ENCODE peak calls at places on chromosomes 13 and 19, in six cellular contexts. Y, H, S, A, U and D are unnamed samples.

GRCh38 chr19:33358408-33358807 is 15.1 kb upstream of the CEBPG start:
- DNase-seq in U (no peak), A (no peak), Y (no peak), H (no peak), S (no peak), D (no peak)

GRCh38 chr19:38658462-38659306 is 11.2 kb downstream of the ACTN4 start:
- DNase-seq in A (peak), H (peak), U (peak), Y (no peak), S (no peak), D (peak)

GRCh38 chr19:35509018-35509652 is 4.3 kb downstream of the DMKN start:
- DNase-seq in S (no peak), Y (no peak), U (peak), A (no peak), H (peak), D (no peak)

GRCh38 chr19:51660975-51661600 is 14.5 kb upstream of the SIGLEC14 start:
- DNase-seq in U (peak), S (no peak), A (peak), H (peak), Y (peak), D (peak)

GRCh38 chr19:3080281-3080680 is 13.9 kb upstream of the GNA11 start:
- DNase-seq in Y (peak), S (no peak), U (no peak), H (no peak), A (peak), D (peak)

GRCh38 chr19:10887616-10888367 is 16.4 kb downstream of the CARM1 start:
- DNase-seq in U (no peak), A (no peak), H (no peak), S (no peak), Y (no peak), D (no peak)

GRCh38 chr13:100461309-100462035 is 127.1 kb downstream of the GGACT start:
- DNase-seq in H (no peak), S (no peak), U (no peak), A (no peak), Y (no peak), D (no peak)

GRCh38 chr13:79194272-79194671 is 211.8 kb downstream of the RBM26 start:
- DNase-seq in H (no peak), U (no peak), S (no peak), Y (no peak), A (no peak), D (no peak)

GRCh38 chr13:23456437-23456836 is 22.9 kb upstream of the SACS start:
- DNase-seq in H (no peak), S (no peak), A (no peak), U (no peak), Y (no peak), D (no peak)

GRCh38 chr13:23453132-23453531 is 19.6 kb upstream of the SACS start:
- DNase-seq in H (no peak), A (no peak), U (no peak), S (no peak), Y (no peak), D (no peak)

GRCh38 chr13:23458972-23459371 is 25.5 kb upstream of the SACS start:
- DNase-seq in U (no peak), S (no peak), A (no peak), H (no peak), Y (no peak), D (no peak)

GRCh38 chr13:23460309-23460708 is 26.8 kb upstream of the SACS start:
- DNase-seq in U (no peak), S (no peak), A (no peak), H (no peak), Y (no peak), D (no peak)

DNA sequence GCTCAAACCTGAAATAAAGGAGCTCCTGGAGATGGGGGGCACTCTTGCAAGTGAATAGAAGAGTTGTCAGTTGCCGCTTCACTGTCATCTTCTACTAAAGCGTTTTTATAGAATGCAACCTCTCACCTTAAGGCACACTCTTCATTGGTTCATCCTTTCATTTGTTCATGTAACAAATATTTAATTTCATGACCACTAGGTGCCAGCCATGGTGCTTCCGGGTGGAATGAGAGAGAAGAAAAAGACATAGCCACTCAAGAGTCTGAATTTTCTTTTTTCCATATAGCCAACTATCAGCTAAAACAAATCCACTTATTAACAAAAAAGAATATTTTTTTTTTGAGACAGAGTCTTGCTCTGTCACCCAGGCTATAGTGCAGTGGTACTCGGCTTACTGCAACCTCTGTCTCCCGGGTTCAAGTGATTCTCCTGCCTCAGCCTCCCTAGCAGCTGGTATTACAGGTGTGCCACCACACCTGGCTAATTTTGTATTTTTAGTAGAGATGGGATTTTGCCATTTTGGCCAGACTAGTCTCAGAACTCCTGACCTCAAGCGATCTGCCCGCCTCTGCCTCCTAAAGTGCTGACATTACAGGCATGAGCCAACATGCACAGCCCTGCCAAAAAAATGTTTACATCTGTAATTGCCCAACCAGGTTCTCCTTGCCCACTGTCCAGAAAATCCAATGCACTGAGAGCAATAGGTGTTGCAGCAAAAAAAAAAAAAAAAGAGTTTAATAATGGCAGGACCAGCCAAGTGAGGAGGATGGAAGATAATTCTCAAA is 22.1 kb upstream of the SACS start:
- DNase-seq in A (no peak), Y (no peak), H (no peak), S (no peak), U (no peak), D (no peak)
- TF ChIP-seq CTCF in A (peak), Y (no peak), H (no peak), S (no peak), U (no peak), D (no peak)

GRCh38 chr19:44374789-44375188 is 18.3 kb upstream of the ZNF112 start:
- DNase-seq in S (no peak), U (no peak), H (no peak), Y (no peak), A (no peak), D (no peak)

GRCh38 chr19:44367024-44367423 is 10.5 kb upstream of the ZNF112 start:
- DNase-seq in U (no peak), Y (no peak), H (peak), S (no peak), A (no peak), D (no peak)

GRCh38 chr19:44371815-44372480 is 15.5 kb upstream of the ZNF112 start:
- DNase-seq in H (no peak), A (no peak), U (no peak), S (no peak), Y (no peak), D (no peak)
- H3K4me3 ChIP-seq in H (no peak), A (no peak), U (no peak), S (no peak), Y (no peak), D (no peak)

GRCh38 chr19:1252221-1252817 is 3.9 kb downstream of the MIDN start:
- DNase-seq in S (peak), H (peak), A (peak), Y (peak), U (no peak), D (no peak)
- H3K27ac ChIP-seq in S (peak), H (peak), A (peak), Y (peak), U (peak), D (peak)

DNA sequence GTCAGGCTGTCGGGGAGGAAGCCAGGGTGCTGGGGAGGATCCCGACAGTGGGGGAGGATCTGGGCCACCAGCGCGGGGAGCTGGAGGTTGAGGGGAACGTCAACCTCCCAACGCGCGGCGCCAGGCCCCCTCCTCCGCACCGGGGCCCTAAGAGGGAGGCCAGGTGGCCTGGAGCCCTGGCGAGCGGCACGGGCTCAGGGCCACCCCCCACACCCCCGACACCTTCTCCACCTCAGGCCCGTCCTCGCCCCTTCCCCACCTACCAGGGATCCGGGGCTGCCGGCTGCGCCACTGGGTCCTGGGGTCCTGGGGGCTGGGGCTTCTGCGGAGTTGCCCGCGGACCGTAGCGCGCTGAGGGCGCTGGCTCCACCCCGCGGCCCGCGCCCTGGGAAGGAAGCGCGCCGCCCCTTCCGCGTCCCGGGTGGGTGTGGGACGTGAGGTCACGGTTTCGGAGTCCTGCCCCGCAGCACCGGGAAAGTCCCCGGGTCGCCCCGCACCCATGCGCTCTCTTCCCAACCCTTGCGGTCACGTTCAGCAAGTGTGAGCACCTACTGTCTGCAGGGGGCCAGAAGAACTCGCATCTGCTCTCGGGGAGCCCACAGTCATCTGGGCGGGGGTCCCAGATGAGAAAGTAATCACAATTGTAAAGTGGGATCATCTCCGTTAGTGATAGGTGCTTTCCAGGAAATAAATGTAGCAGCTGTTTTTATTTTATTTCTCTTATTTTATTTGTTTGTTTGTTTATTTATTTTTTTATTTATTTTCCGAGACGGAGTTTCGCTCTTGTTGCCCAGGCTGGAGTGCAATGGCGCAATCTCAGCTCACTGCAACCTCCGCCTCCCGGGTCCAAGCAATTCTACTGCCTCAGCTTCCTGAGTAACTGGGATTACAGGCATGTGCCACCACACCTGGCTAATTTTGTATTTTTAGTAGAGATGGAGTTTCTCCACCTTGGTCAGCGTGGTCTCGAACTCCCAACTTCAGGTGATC is at the start of gene TICAM1:
- DNase-seq in A (peak), H (peak), S (no peak), U (peak), Y (peak), D (no peak)
- TF ChIP-seq CTCF in A (no peak), H (no peak), S (no peak), U (no peak), Y (no peak), D (no peak)

GRCh38 chr13:113848020-113848419 is 15.9 kb downstream of the GAS6 start:
- DNase-seq in U (no peak), A (no peak), Y (no peak), H (no peak), S (no peak), D (no peak)

GRCh38 chr13:113843864-113844556 is 19.9 kb downstream of the GAS6 start:
- DNase-seq in U (peak), A (no peak), S (no peak), H (no peak), Y (no peak), D (no peak)

GRCh38 chr13:113845055-113845454 is 18.8 kb downstream of the GAS6 start:
- DNase-seq in S (no peak), H (no peak), U (peak), A (no peak), Y (no peak), D (no peak)

GRCh38 chr13:113846639-113847318 is 17.1 kb downstream of the GAS6 start:
- DNase-seq in A (no peak), Y (no peak), H (no peak), S (no peak), U (peak), D (no peak)

GRCh38 chr13:113845723-113846638 is 17.9 kb downstream of the GAS6 start:
- DNase-seq in A (no peak), H (no peak), Y (no peak), S (no peak), U (peak), D (no peak)
- H3K4me3 ChIP-seq in A (no peak), H (no peak), Y (no peak), S (no peak), U (no peak), D (no peak)

DNA sequence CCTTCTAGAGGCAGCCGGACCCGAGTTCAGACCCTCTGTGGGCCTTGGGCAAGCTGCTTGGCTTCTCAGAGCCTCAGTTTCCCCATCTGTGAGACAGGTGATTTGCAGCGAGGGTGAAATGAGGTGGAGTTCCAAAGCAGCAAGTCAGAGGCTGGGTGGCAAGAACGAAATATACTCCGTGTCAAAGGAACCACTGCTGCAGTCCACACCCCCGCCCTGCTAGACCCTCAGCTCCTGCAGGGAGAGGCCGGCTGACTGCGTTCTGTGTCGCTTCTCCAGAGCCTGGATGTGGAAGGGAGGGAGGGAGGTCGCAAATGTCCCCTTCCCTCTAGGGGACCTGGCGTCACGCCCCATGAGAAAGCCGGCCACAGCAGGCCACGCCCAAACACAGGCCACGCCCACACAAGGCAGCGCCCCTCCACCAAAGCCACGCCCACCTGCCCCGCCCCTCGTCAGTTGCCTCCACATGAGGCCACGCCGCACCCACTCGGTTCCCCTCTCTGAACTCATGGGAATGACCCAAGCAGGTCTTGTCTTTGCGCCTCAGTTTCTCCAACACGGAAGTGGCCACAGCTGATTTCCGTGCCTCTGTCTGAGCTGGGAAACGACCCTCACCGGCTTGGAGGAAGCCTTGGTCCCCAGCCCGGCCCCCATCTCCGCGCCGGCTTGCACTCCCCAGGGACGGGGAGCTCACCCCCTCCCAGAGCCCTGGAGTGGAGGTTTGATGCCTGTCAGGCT is 38.3 kb upstream of the TCF3 start:
- DNase-seq in U (no peak), S (no peak), H (no peak), Y (no peak), A (no peak), D (no peak)
- H3K27ac ChIP-seq in U (no peak), S (no peak), H (no peak), Y (no peak), A (no peak), D (no peak)

DNA sequence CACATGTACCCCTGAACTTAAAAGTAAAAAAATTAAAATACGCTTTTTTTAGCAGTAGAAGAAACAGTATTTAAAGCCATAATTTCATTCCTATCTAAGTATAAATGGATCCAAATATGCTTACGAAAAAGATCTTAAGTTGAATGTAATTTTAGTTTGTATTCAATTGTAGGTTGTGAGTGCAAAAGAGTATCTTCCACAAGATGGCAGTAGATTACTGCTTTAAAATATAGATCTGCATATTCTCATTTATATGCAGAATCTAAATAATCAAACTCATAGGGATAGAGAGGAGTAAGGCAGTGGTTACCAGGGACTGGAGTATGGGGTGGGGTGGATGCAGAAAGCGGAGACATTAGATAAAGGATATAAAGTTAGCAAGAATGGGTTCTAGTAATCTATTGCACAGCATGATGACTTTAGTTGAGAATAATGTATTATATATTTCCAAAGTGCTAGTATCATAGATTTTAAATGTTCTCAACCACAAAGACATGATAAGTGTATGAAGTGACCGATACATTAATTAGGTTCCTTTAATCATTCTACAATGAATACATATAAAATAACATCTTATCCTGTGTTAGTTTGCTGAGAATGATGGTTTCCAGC is 14.2 kb downstream of the OR7A17 start:
- DNase-seq in H (peak), A (no peak), S (no peak), Y (no peak), U (no peak), D (no peak)
- TF ChIP-seq CTCF in H (peak), A (peak), S (no peak), Y (peak), U (no peak), D (peak)